ENCODE peak calls at places on chromosomes 16 and 17, in nine cellular contexts. One of them, this sample, is unnamed.

GRCh38 chr17:44911133-44912001 is 3.9 kb downstream of the GFAP start:
- DNase-seq in T-helper 2 cell: peak
- DNase-seq in retinal pigment epithelial cell: no peak
- DNase-seq in Caco-2: peak
- DNase-seq in activated gamma-delta T cell treated with Interleukin-2 at 50 U/mL for 16 hours: peak
- DNase-seq in caudate nucleus: peak
- DNase-seq in iPS DF 19.7: peak
- DNase-seq in RWPE1: no peak
- DNase-seq in activated T-cell treated with anti-CD3 and anti-CD28 coated beads, Interleukin-2, amount 50 U/mL, for 1 hour: peak
- DNase-seq in this sample: no peak

GRCh38 chr17:29715680-29716079 is 93.0 kb upstream of the CORO6 start:
- DNase-seq in activated gamma-delta T cell treated with Interleukin-2 at 50 U/mL for 16 hours: no peak
- DNase-seq in iPS DF 19.7: no peak
- DNase-seq in caudate nucleus: no peak
- DNase-seq in Caco-2: no peak
- DNase-seq in T-helper 2 cell: no peak
- DNase-seq in activated T-cell treated with anti-CD3 and anti-CD28 coated beads, Interleukin-2, amount 50 U/mL, for 1 hour: no peak
- DNase-seq in retinal pigment epithelial cell: no peak
- DNase-seq in RWPE1: no peak
- DNase-seq in this sample: no peak

GRCh38 chr16:84785843-84786538 is 33.8 kb upstream of the CRISPLD2 start:
- DNase-seq in retinal pigment epithelial cell: peak
- DNase-seq in activated T-cell treated with anti-CD3 and anti-CD28 coated beads, Interleukin-2, amount 50 U/mL, for 1 hour: no peak
- DNase-seq in T-helper 2 cell: no peak
- DNase-seq in caudate nucleus: no peak
- DNase-seq in Caco-2: no peak
- DNase-seq in activated gamma-delta T cell treated with Interleukin-2 at 50 U/mL for 16 hours: no peak
- DNase-seq in RWPE1: peak
- DNase-seq in iPS DF 19.7: no peak
- DNase-seq in this sample: peak

GRCh38 chr17:37702605-37703004 is 42.3 kb downstream of the HNF1B start:
- DNase-seq in activated gamma-delta T cell treated with Interleukin-2 at 50 U/mL for 16 hours: no peak
- DNase-seq in iPS DF 19.7: no peak
- DNase-seq in Caco-2: no peak
- DNase-seq in retinal pigment epithelial cell: peak
- DNase-seq in T-helper 2 cell: no peak
- DNase-seq in activated T-cell treated with anti-CD3 and anti-CD28 coated beads, Interleukin-2, amount 50 U/mL, for 1 hour: no peak
- DNase-seq in RWPE1: peak
- DNase-seq in caudate nucleus: no peak
- DNase-seq in this sample: no peak

GRCh38 chr17:82376042-82376730 is 4.6 kb downstream of the UTS2R start:
- DNase-seq in iPS DF 19.7: no peak
- DNase-seq in RWPE1: no peak
- DNase-seq in activated T-cell treated with anti-CD3 and anti-CD28 coated beads, Interleukin-2, amount 50 U/mL, for 1 hour: no peak
- DNase-seq in Caco-2: no peak
- DNase-seq in retinal pigment epithelial cell: no peak
- DNase-seq in activated gamma-delta T cell treated with Interleukin-2 at 50 U/mL for 16 hours: no peak
- DNase-seq in T-helper 2 cell: no peak
- DNase-seq in caudate nucleus: no peak
- DNase-seq in this sample: no peak

GRCh38 chr17:72510454-72511016 is 389.7 kb downstream of the SOX9 start:
- DNase-seq in Caco-2: no peak
- DNase-seq in retinal pigment epithelial cell: no peak
- DNase-seq in T-helper 2 cell: no peak
- DNase-seq in RWPE1: no peak
- DNase-seq in iPS DF 19.7: no peak
- DNase-seq in activated T-cell treated with anti-CD3 and anti-CD28 coated beads, Interleukin-2, amount 50 U/mL, for 1 hour: no peak
- DNase-seq in activated gamma-delta T cell treated with Interleukin-2 at 50 U/mL for 16 hours: no peak
- DNase-seq in caudate nucleus: no peak
- DNase-seq in this sample: no peak

GRCh38 chr16:89352091-89352681 is 134.7 kb downstream of the ZNF778 start:
- DNase-seq in activated T-cell treated with anti-CD3 and anti-CD28 coated beads, Interleukin-2, amount 50 U/mL, for 1 hour: no peak
- DNase-seq in iPS DF 19.7: no peak
- DNase-seq in T-helper 2 cell: no peak
- DNase-seq in Caco-2: no peak
- DNase-seq in caudate nucleus: no peak
- DNase-seq in activated gamma-delta T cell treated with Interleukin-2 at 50 U/mL for 16 hours: no peak
- DNase-seq in retinal pigment epithelial cell: no peak
- DNase-seq in RWPE1: peak
- DNase-seq in this sample: no peak

GRCh38 chr16:2867661-2867986 is 9.7 kb upstream of the PRSS22 start:
- DNase-seq in activated T-cell treated with anti-CD3 and anti-CD28 coated beads, Interleukin-2, amount 50 U/mL, for 1 hour: no peak
- DNase-seq in RWPE1: no peak
- DNase-seq in Caco-2: no peak
- DNase-seq in T-helper 2 cell: no peak
- DNase-seq in caudate nucleus: no peak
- DNase-seq in retinal pigment epithelial cell: no peak
- DNase-seq in activated gamma-delta T cell treated with Interleukin-2 at 50 U/mL for 16 hours: no peak
- DNase-seq in iPS DF 19.7: no peak
- DNase-seq in this sample: no peak

GRCh38 chr17:26731005-26731921 is 562.7 kb upstream of the WSB1 start:
- DNase-seq in T-helper 2 cell: no peak
- DNase-seq in activated gamma-delta T cell treated with Interleukin-2 at 50 U/mL for 16 hours: no peak
- DNase-seq in RWPE1: no peak
- DNase-seq in retinal pigment epithelial cell: no peak
- DNase-seq in activated T-cell treated with anti-CD3 and anti-CD28 coated beads, Interleukin-2, amount 50 U/mL, for 1 hour: no peak
- DNase-seq in iPS DF 19.7: no peak
- DNase-seq in caudate nucleus: no peak
- DNase-seq in Caco-2: no peak
- DNase-seq in this sample: no peak

GRCh38 chr16:84851192-84852127 is 31.7 kb downstream of the CRISPLD2 start:
- DNase-seq in T-helper 2 cell: no peak
- DNase-seq in caudate nucleus: no peak
- DNase-seq in RWPE1: peak
- DNase-seq in iPS DF 19.7: no peak
- DNase-seq in retinal pigment epithelial cell: no peak
- DNase-seq in Caco-2: peak
- DNase-seq in activated T-cell treated with anti-CD3 and anti-CD28 coated beads, Interleukin-2, amount 50 U/mL, for 1 hour: no peak
- DNase-seq in activated gamma-delta T cell treated with Interleukin-2 at 50 U/mL for 16 hours: no peak
- DNase-seq in this sample: peak

GRCh38 chr17:77783991-77784820 is 174.3 kb upstream of the TNRC6C start:
- DNase-seq in caudate nucleus: no peak
- DNase-seq in T-helper 2 cell: peak
- DNase-seq in retinal pigment epithelial cell: no peak
- DNase-seq in activated T-cell treated with anti-CD3 and anti-CD28 coated beads, Interleukin-2, amount 50 U/mL, for 1 hour: peak
- DNase-seq in RWPE1: no peak
- DNase-seq in Caco-2: no peak
- DNase-seq in iPS DF 19.7: no peak
- DNase-seq in activated gamma-delta T cell treated with Interleukin-2 at 50 U/mL for 16 hours: peak
- DNase-seq in this sample: no peak

This sample was measured in kidney epithelial cell.